ENCODE peak calls at places on chromosomes 13 and 19, in six cellular contexts. One of them, this sample, is unnamed.

GRCh38 chr19:40954573-40954972 is 36.5 kb upstream of the CYP2B6 start:
- DNase-seq in uterus: no peak
- DNase-seq in tibial artery: no peak
- DNase-seq in ecto neural progenitor cell: no peak
- DNase-seq in brain pericyte: no peak
- DNase-seq in astrocyte of the spinal cord: peak; percentile 7
- DNase-seq in this sample: no peak

GRCh38 chr19:18991468-18991867 is 41.8 kb downstream of the SUGP2 start:
- DNase-seq in uterus: no peak
- DNase-seq in tibial artery: no peak
- DNase-seq in ecto neural progenitor cell: no peak
- DNase-seq in brain pericyte: no peak
- DNase-seq in astrocyte of the spinal cord: no peak
- DNase-seq in this sample: no peak

GRCh38 chr19:42816901-42817300 is 51.4 kb upstream of the PSG8 start:
- DNase-seq in uterus: no peak
- DNase-seq in tibial artery: no peak
- DNase-seq in ecto neural progenitor cell: no peak
- DNase-seq in brain pericyte: no peak
- DNase-seq in astrocyte of the spinal cord: no peak
- DNase-seq in this sample: no peak

GRCh38 chr19:7214329-7215089 is 79.7 kb downstream of the INSR start:
- DNase-seq in uterus: no peak
- DNase-seq in tibial artery: no peak
- DNase-seq in ecto neural progenitor cell: no peak
- DNase-seq in brain pericyte: no peak
- DNase-seq in astrocyte of the spinal cord: no peak
- DNase-seq in this sample: no peak

GRCh38 chr19:46186101-46186716 is 38.2 kb downstream of the IGFL2 start:
- DNase-seq in uterus: no peak
- DNase-seq in tibial artery: no peak
- DNase-seq in ecto neural progenitor cell: no peak
- DNase-seq in brain pericyte: no peak
- DNase-seq in astrocyte of the spinal cord: no peak
- DNase-seq in this sample: no peak

GRCh38 chr13:100131863-100132574 is 43.1 kb downstream of the PCCA start:
- DNase-seq in uterus: no peak
- DNase-seq in tibial artery: no peak
- DNase-seq in ecto neural progenitor cell: no peak
- DNase-seq in brain pericyte: peak; percentile 45
- DNase-seq in astrocyte of the spinal cord: peak; percentile 81
- DNase-seq in this sample: no peak

GRCh38 chr19:4061178-4061682 is 5.5 kb downstream of the ZBTB7A start:
- DNase-seq in uterus: peak; percentile 84
- DNase-seq in tibial artery: peak; percentile 96
- DNase-seq in ecto neural progenitor cell: no peak
- DNase-seq in brain pericyte: no peak
- DNase-seq in astrocyte of the spinal cord: no peak
- DNase-seq in this sample: no peak

GRCh38 chr13:98535501-98536357 is 41.2 kb downstream of the STK24 start:
- DNase-seq in uterus: no peak
- DNase-seq in tibial artery: no peak
- DNase-seq in ecto neural progenitor cell: no peak
- DNase-seq in brain pericyte: peak; percentile 63
- DNase-seq in astrocyte of the spinal cord: peak; percentile 28
- DNase-seq in this sample: no peak

GRCh38 chr19:11530432-11530831 is 1.5 kb upstream of the ECSIT start:
- DNase-seq in uterus: peak; percentile 77
- DNase-seq in tibial artery: peak; percentile 90
- DNase-seq in ecto neural progenitor cell: peak; percentile 84
- DNase-seq in brain pericyte: peak; percentile 44
- DNase-seq in astrocyte of the spinal cord: peak; percentile 69
- DNase-seq in this sample: peak; percentile 26

GRCh38 chr13:48094404-48094780 is 512 bp downstream of the MED4 start:
- DNase-seq in uterus: no peak
- DNase-seq in tibial artery: no peak
- DNase-seq in ecto neural progenitor cell: no peak
- DNase-seq in brain pericyte: no peak
- DNase-seq in astrocyte of the spinal cord: no peak
- DNase-seq in this sample: no peak

GRCh38 chr13:74449811-74450524 is 315.8 kb upstream of the KLF12 start:
- DNase-seq in uterus: no peak
- DNase-seq in tibial artery: no peak
- DNase-seq in ecto neural progenitor cell: no peak
- DNase-seq in brain pericyte: no peak
- DNase-seq in astrocyte of the spinal cord: no peak
- DNase-seq in this sample: no peak

This sample was measured in endothelial cell.